ENCODE peak calls at places on chromosomes 13 and 19, in seven cellular contexts. Q is SK-N-SH, P is transverse colon, B is A549, R is sigmoid colon, E is tibial nerve, J is HepG2. M is an unnamed sample.

GRCh38 chr19:4075373-4075772 is 8.7 kb upstream of the ZBTB7A start:
- DNase-seq in P (no peak), Q (no peak), B (no peak), J (no peak), E (no peak), R (no peak), M (no peak)

GRCh38 chr19:5059767-5060166 is 90.9 kb downstream of the KDM4B start:
- DNase-seq in Q (no peak), B (no peak), R (no peak), J (no peak), P (no peak), E (no peak), M (no peak)

GRCh38 chr13:38564751-38565150 is 122.1 kb upstream of the FREM2 start:
- DNase-seq in B (no peak), E (no peak), R (no peak), P (no peak), Q (no peak), J (no peak), M (no peak)

GRCh38 chr13:47184311-47184710 is 287.5 kb upstream of the HTR2A start:
- DNase-seq in P (no peak), J (no peak), Q (no peak), B (no peak), R (no peak), E (no peak), M (no peak)

GRCh38 chr13:30819136-30819875 is 84.0 kb downstream of the ALOX5AP start:
- DNase-seq in P (no peak), B (no peak), E (no peak), Q (no peak), J (peak; percentile 50), R (peak; percentile 34), M (no peak)

GRCh38 chr19:3533020-3533408 is 6.0 kb upstream of the TEKTIP1 start:
- DNase-seq in J (no peak), P (no peak), B (no peak), E (no peak), Q (no peak), R (no peak), M (no peak)

GRCh38 chr19:50344661-50345318 is 15.6 kb upstream of the KCNC3 start:
- DNase-seq in Q (no peak), R (no peak), P (no peak), E (no peak), J (no peak), B (no peak), M (no peak)

GRCh38 chr13:26494591-26494990 is 62.9 kb upstream of the WASF3 start:
- DNase-seq in B (no peak), E (no peak), R (peak; percentile 12), Q (no peak), P (no peak), J (no peak), M (no peak)

GRCh38 chr19:8373867-8374813 is 10.2 kb downstream of the ANGPTL4 start:
- DNase-seq in P (peak; percentile 56), Q (peak; percentile 20), B (no peak), R (peak; percentile 72), J (peak; percentile 98), E (peak; percentile 80), M (no peak)

GRCh38 chr13:110985570-110985969 is 70.7 kb upstream of the ANKRD10 start:
- DNase-seq in J (no peak), E (no peak), R (no peak), P (no peak), Q (no peak), B (no peak), M (no peak)

GRCh38 chr13:37640499-37640898 is 41.9 kb upstream of the POSTN start:
- DNase-seq in Q (no peak), B (peak; percentile 4), E (no peak), P (no peak), J (no peak), R (no peak), M (peak; percentile 17)

GRCh38 chr13:40613192-40613818 is 53.1 kb downstream of the FOXO1 start:
- DNase-seq in Q (no peak), B (no peak), E (no peak), J (no peak), P (peak; percentile 63), R (peak; percentile 79), M (no peak)

GRCh38 chr13:23433171-23434153 is at the start of gene SACS:
- DNase-seq in E (no peak), P (no peak), Q (peak; percentile 81), R (peak; percentile 67), B (peak; percentile 14), J (no peak), M (no peak)

GRCh38 chr13:73194310-73194709 is 135.5 kb downstream of the KLF5 start:
- DNase-seq in Q (peak; percentile 4), B (no peak), P (peak; percentile 46), J (peak; percentile 26), E (no peak), R (no peak), M (no peak)

DNA sequence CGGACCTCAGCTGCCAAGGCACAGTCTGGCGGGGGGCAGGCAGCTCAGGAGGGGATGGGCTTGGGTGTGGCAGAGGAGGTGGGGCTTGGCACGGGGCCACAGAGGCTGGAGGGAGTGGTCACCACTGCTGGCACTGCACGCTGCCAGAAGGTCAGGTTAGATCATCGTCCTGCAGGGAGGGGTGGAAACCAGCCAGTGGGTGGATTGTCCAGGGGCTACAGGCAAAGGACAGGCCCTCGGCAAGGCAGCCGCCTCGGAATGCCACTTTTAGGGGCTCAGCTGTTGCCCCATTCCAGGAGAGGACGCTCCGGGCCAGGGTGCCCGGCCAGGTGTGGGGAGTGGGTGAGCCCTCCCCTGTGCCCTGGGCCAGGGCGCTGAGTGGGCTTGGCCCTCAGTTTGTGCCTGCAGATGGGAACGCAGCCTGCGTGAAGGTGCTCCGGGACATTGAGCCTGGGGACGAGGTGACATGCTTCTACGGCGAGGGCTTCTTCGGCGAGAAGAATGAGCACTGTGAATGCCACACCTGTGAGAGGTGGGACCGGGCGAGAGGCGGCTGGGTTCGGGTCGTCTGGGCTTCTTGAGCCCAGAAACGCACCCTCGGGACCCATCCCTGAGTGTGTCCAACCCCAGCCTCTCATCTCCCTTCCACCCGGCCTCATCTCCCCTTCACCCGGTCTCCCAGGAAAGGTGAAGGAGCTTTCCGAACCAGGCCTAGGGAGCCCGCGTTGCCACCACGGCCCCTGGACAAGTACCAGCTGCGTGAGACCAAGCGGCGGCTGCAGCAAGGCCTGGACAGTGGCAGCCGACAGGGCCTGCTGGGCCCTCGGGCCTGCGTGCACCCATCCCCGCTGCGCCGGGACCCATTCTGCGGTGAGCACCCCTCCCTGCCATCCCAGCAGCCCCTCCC is 6.4 kb downstream of the KMT5C start:
- DNase-seq in E (peak; percentile 34), P (peak; percentile 72), J (no peak), Q (peak; percentile 51), R (no peak), B (no peak), M (peak; percentile 62)
- TF ChIP-seq EP300 in E (no peak), P (no peak), J (no peak), Q (no peak), R (no peak), B (no peak), M (no peak)

GRCh38 chr13:113928701-113929627 is 44.9 kb downstream of the C13orf46 start:
- DNase-seq in E (peak; percentile 93), B (no peak), Q (peak; percentile 74), P (peak; percentile 46), R (peak; percentile 91), J (no peak), M (peak; percentile 82)
- TF ChIP-seq EP300 in E (no peak), B (no peak), Q (peak; percentile 37), P (no peak), R (no peak), J (no peak), M (no peak)

GRCh38 chr19:2171349-2172145 is 7.8 kb downstream of the DOT1L start:
- DNase-seq in E (no peak), P (peak; percentile 62), R (no peak), J (peak; percentile 76), B (no peak), Q (peak; percentile 67), M (no peak)
- TF ChIP-seq EP300 in E (no peak), P (no peak), R (no peak), J (no peak), B (no peak), Q (no peak), M (no peak)

DNA sequence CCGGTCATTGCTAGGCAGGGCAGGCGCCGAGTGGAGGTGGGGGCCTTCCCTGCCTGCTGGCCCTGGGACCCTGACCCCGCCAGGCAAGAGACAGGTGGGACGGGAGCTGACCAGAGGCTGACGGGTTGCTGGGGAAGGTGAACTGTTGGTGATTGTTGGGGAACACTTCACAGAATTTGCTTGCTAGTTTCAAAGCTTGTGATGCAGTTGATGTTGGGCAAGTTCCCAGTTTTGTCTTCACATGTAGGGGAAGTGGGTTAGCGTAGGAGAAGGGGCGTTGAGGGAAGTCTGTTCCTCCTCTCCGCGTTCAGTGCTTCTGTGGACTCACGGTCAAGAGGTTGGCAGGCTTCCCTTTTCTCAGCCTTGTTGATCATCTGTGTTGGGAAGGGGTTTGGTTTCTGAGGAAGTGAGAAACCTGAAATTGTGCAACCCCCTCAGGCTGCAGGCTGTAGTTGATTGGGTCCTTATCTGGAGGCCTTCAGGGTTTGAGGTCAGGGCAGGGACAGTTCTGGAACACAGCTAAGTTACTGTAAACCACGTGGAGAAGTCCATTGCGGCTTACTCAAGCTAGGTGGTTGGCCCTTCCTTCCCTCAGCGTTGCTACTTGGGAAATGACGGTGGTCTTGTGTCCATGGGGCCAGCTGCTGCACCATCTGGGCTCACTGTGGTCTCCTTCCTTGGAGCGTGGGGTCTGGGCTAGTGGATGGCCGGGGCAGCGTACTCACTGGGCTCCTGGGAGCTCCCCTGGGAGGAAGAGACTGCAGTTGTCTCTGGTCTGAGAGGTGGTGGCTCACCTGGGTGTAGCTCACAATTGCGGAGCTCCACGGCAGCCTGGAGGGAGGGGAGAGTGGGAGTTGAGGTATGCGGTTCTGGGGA is 7.5 kb downstream of the RPS9 start:
- DNase-seq in E (peak; percentile 75), R (peak; percentile 89), B (no peak), Q (no peak), P (peak; percentile 72), J (peak; percentile 59), M (peak; percentile 92)
- TF ChIP-seq EP300 in E (peak; percentile 73), R (peak; percentile 28), B (no peak), Q (no peak), P (peak; percentile 81), J (no peak), M (peak; percentile 96)

GRCh38 chr13:29140277-29140676 is 320.1 kb downstream of the MTUS2 start:
- DNase-seq in P (no peak), Q (no peak), R (no peak), E (no peak), J (no peak), B (no peak), M (no peak)
- TF ChIP-seq EP300 in P (peak; percentile 62), Q (no peak), R (peak; percentile 14), E (no peak), J (no peak), B (no peak), M (no peak)

GRCh38 chr13:101267656-101268055 is 148.7 kb downstream of the NALCN start:
- DNase-seq in P (no peak), Q (no peak), B (no peak), E (no peak), J (no peak), R (no peak), M (no peak)

GRCh38 chr13:101271681-101272245 is 144.5 kb downstream of the NALCN start:
- DNase-seq in J (no peak), Q (no peak), P (no peak), E (no peak), B (no peak), R (no peak), M (no peak)

DNA sequence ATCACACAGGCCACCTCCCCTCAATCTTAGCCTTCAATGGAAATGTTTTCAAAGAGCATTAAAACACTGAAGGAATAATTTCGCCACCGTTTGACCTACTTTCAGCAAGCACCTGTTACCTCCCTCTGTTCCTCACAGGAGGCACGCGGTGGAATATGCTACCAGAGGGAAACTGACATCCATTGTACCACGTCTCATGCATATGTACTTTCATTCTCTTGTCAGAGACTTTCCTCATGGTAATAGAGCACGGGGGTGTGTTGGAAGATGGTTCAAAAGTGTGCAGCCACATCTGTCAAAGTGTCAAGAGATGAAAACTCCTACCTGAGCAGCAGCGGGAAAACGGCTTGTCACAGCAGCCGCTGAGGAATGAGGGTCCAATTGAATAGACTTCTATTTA is 143.4 kb downstream of the NALCN start:
- DNase-seq in E (no peak), B (no peak), J (no peak), R (no peak), P (no peak), Q (no peak), M (no peak)
- TF ChIP-seq EP300 in E (no peak), B (no peak), J (no peak), R (no peak), P (no peak), Q (no peak), M (no peak)